ENCODE peak calls at places on chromosomes 4 and X, in four cellular contexts. K, H, U and R are unnamed samples.

GRCh38 chr4:108425988-108426387 is 194.4 kb upstream of the RPL34 start:
- DNase-seq in K (peak), H (no peak), U (no peak), R (no peak)

GRCh38 chr4:24576276-24576675 is 8.1 kb downstream of the DHX15 start:
- DNase-seq in K (no peak), H (no peak), U (no peak), R (no peak)

GRCh38 chr4:109998867-109999303 is 86.2 kb downstream of the EGF start:
- DNase-seq in K (peak), H (peak), U (peak), R (peak)

GRCh38 chr4:102678695-102679335 is 82.0 kb downstream of the MANBA start:
- DNase-seq in K (no peak), H (no peak), U (no peak), R (no peak)

GRCh38 chr4:153764611-153765368 is 5.0 kb upstream of the RNF175 start:
- DNase-seq in K (no peak), H (no peak), U (no peak), R (no peak)

GRCh38 chr4:146073517-146073916 is 102.0 kb upstream of the LSM6 start:
- DNase-seq in K (no peak), H (no peak), U (no peak), R (no peak)

GRCh38 chr4:172726001-172726423 is 442.6 kb upstream of the GALNT7 start:
- DNase-seq in K (no peak), H (no peak), U (no peak), R (no peak)

GRCh38 chr4:138562544-138562961 is 320.4 kb upstream of the SLC7A11 start:
- DNase-seq in K (peak), H (no peak), U (peak), R (peak)

GRCh38 chr4:169070895-169071218 is 60.8 kb upstream of the CBR4 start:
- DNase-seq in K (no peak), H (no peak), U (no peak), R (no peak)

GRCh38 chrX:46653482-46653881 is 79.9 kb downstream of the CHST7 start:
- DNase-seq in K (peak), H (no peak), U (peak), R (no peak)

GRCh38 chr4:139020384-139020783 is 4.8 kb downstream of the NOCT start:
- DNase-seq in K (no peak), H (no peak), U (no peak), R (no peak)

GRCh38 chr4:138804705-138805104 is 210.9 kb upstream of the NOCT start:
- DNase-seq in K (peak), H (no peak), U (peak), R (no peak)

GRCh38 chr4:82833696-82834313 is 35.2 kb upstream of the SCD5 start:
- DNase-seq in K (peak), H (no peak), U (peak), R (no peak)

GRCh38 chrX:147848543-147849448 is 62.9 kb upstream of the FMR1 start:
- DNase-seq in K (no peak), H (no peak), U (no peak), R (no peak)

GRCh38 chr4:117324851-117325491 is 239.6 kb upstream of the TRAM1L1 start:
- DNase-seq in K (peak), H (no peak), U (no peak), R (no peak)
- H3K4me3 ChIP-seq in K (no peak), H (no peak), U (no peak), R (no peak)

GRCh38 chrX:66042307-66043077 is 2.6 kb upstream of the VSIG4 start:
- DNase-seq in K (no peak), H (no peak), U (no peak), R (peak)
- TF ChIP-seq FOS in K (no peak), H (no peak), U (no peak), R (no peak)

DNA sequence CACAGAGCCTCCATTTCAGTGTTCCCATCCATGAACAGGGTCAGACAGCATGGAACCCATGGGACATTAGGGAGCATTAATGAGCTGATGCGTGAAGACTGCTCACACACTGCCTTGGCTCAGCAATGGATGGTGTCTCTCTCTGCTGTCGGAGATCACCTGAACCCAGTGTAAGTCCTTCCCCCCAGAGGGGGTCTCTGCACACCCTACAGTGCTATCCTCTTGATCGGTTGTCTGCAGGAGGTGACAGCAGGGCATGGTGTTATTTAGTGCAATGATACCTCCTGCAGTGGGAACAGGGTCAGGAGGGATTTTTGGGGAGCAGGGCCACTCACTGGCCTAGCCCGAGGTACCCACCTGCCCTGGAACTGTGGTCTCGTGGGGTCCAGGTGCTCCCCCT is 25.6 kb downstream of the APELA start:
- DNase-seq in K (no peak), H (no peak), U (no peak), R (no peak)
- H3K4me3 ChIP-seq in K (no peak), H (no peak), U (no peak), R (no peak)

GRCh38 chrX:131792789-131793462 is 230.2 kb upstream of the STK26 start:
- DNase-seq in K (peak), H (no peak), U (no peak), R (peak)
- TF ChIP-seq FOS in K (no peak), H (no peak), U (no peak), R (no peak)